ENCODE peak calls at places on chromosomes 4 and X, in five cellular contexts. One of them, this sample, is unnamed.

GRCh38 chr4:23728393-23728792 is 161.5 kb downstream of the PPARGC1A start:
- DNase-seq in mesendoderm: peak; percentile 92
- DNase-seq in H9: no peak
- DNase-seq in neuronal stem cell: no peak
- DNase-seq in IMR-90: peak; percentile 89
- DNase-seq in this sample: no peak

GRCh38 chr4:18197467-18197866 is 175.9 kb upstream of the LCORL start:
- DNase-seq in mesendoderm: no peak
- DNase-seq in H9: no peak
- DNase-seq in neuronal stem cell: no peak
- DNase-seq in IMR-90: no peak
- DNase-seq in this sample: no peak

GRCh38 chr4:96652821-96653220 is 812.9 kb downstream of the PDHA2 start:
- DNase-seq in mesendoderm: no peak
- DNase-seq in H9: no peak
- DNase-seq in neuronal stem cell: no peak
- DNase-seq in IMR-90: no peak
- DNase-seq in this sample: no peak

GRCh38 chr4:151193414-151193813 is 83.5 kb upstream of the PRSS48 start:
- DNase-seq in mesendoderm: no peak
- DNase-seq in H9: no peak
- DNase-seq in neuronal stem cell: no peak
- DNase-seq in IMR-90: no peak
- DNase-seq in this sample: no peak

GRCh38 chrX:123964155-123964554 is 2.6 kb downstream of the STAG2 start:
- DNase-seq in mesendoderm: peak; percentile 15
- DNase-seq in H9: no peak
- DNase-seq in neuronal stem cell: no peak
- DNase-seq in IMR-90: peak; percentile 43
- DNase-seq in this sample: no peak

GRCh38 chrX:47658301-47658683 is 688 bp downstream of the UXT start:
- DNase-seq in mesendoderm: no peak
- DNase-seq in H9: no peak
- DNase-seq in neuronal stem cell: no peak
- DNase-seq in IMR-90: no peak
- DNase-seq in this sample: no peak

GRCh38 chr4:137794779-137795178 is 262.5 kb upstream of the PCDH18 start:
- DNase-seq in mesendoderm: no peak
- DNase-seq in H9: no peak
- DNase-seq in neuronal stem cell: no peak
- DNase-seq in IMR-90: no peak
- DNase-seq in this sample: no peak

GRCh38 chr4:34035225-34035624 is 2209.1 kb downstream of the ARAP2 start:
- DNase-seq in mesendoderm: no peak
- DNase-seq in H9: no peak
- DNase-seq in neuronal stem cell: no peak
- DNase-seq in IMR-90: no peak
- DNase-seq in this sample: no peak

GRCh38 chr4:8699063-8699385 is 106.5 kb downstream of the CPZ start:
- DNase-seq in mesendoderm: no peak
- DNase-seq in H9: peak; percentile 12
- DNase-seq in neuronal stem cell: no peak
- DNase-seq in IMR-90: no peak
- DNase-seq in this sample: no peak

GRCh38 chrX:153933751-153934472 is 925 bp downstream of the NAA10 start:
- DNase-seq in mesendoderm: no peak
- DNase-seq in H9: no peak
- DNase-seq in neuronal stem cell: no peak
- DNase-seq in IMR-90: peak; percentile 56
- DNase-seq in this sample: no peak

GRCh38 chr4:94408549-94409374 is 43.0 kb upstream of the PDLIM5 start:
- DNase-seq in mesendoderm: peak; percentile 58
- DNase-seq in H9: no peak
- DNase-seq in neuronal stem cell: no peak
- DNase-seq in IMR-90: peak; percentile 51
- DNase-seq in this sample: no peak

GRCh38 chrX:153884136-153885076 is 1.6 kb downstream of the L1CAM start:
- DNase-seq in mesendoderm: no peak
- DNase-seq in H9: no peak
- DNase-seq in neuronal stem cell: no peak
- DNase-seq in IMR-90: no peak
- DNase-seq in this sample: no peak

GRCh38 chr4:89266128-89266527 is 41.5 kb downstream of the GPRIN3 start:
- DNase-seq in mesendoderm: no peak
- DNase-seq in H9: no peak
- DNase-seq in neuronal stem cell: no peak
- DNase-seq in IMR-90: no peak
- DNase-seq in this sample: no peak

GRCh38 chrX:39331062-39331704 is 529.9 kb downstream of the MID1IP1 start:
- DNase-seq in mesendoderm: no peak
- DNase-seq in H9: no peak
- DNase-seq in neuronal stem cell: no peak
- DNase-seq in IMR-90: no peak
- DNase-seq in this sample: no peak

GRCh38 chr4:8727546-8728510 is 135.3 kb downstream of the CPZ start:
- DNase-seq in mesendoderm: no peak
- DNase-seq in H9: peak; percentile 22
- DNase-seq in neuronal stem cell: no peak
- DNase-seq in IMR-90: no peak
- DNase-seq in this sample: peak; percentile 41

GRCh38 chrX:3345281-3346081 is 971 bp downstream of the MXRA5 start:
- DNase-seq in mesendoderm: peak; percentile 78
- DNase-seq in H9: peak; percentile 61
- DNase-seq in neuronal stem cell: peak; percentile 23
- DNase-seq in IMR-90: no peak
- DNase-seq in this sample: peak; percentile 60

GRCh38 chr4:48483006-48483776 is at the start of gene SLC10A4:
- DNase-seq in mesendoderm: peak; percentile 56
- DNase-seq in H9: peak; percentile 63
- DNase-seq in neuronal stem cell: peak; percentile 40
- DNase-seq in IMR-90: no peak
- DNase-seq in this sample: peak; percentile 72

GRCh38 chrX:148661035-148661434 is 160.6 kb downstream of the AFF2 start:
- DNase-seq in mesendoderm: no peak
- DNase-seq in H9: no peak
- DNase-seq in neuronal stem cell: no peak
- DNase-seq in IMR-90: no peak
- DNase-seq in this sample: no peak

GRCh38 chr4:38125816-38126215 is 165.6 kb downstream of the PTTG2 start:
- DNase-seq in mesendoderm: no peak
- DNase-seq in H9: no peak
- DNase-seq in neuronal stem cell: no peak
- DNase-seq in IMR-90: peak; percentile 60
- DNase-seq in this sample: no peak

GRCh38 chr4:6198278-6198677 is 2.1 kb downstream of the JAKMIP1 start:
- DNase-seq in mesendoderm: peak; percentile 40
- DNase-seq in H9: no peak
- DNase-seq in neuronal stem cell: no peak
- DNase-seq in IMR-90: no peak
- DNase-seq in this sample: no peak

GRCh38 chr4:67539830-67540229 is 5.5 kb downstream of the CENPC start:
- DNase-seq in mesendoderm: no peak
- DNase-seq in H9: no peak
- DNase-seq in neuronal stem cell: no peak
- DNase-seq in IMR-90: no peak
- DNase-seq in this sample: no peak
- H3K23ac ChIP-seq in mesendoderm: no peak overlapping the region
- H3K23ac ChIP-seq in H9: no peak overlapping the region
- H3K23ac ChIP-seq in neuronal stem cell: no peak overlapping the region
- H3K23ac ChIP-seq in IMR-90: no peak overlapping the region
- H3K23ac ChIP-seq in this sample: no peak overlapping the region

DNA sequence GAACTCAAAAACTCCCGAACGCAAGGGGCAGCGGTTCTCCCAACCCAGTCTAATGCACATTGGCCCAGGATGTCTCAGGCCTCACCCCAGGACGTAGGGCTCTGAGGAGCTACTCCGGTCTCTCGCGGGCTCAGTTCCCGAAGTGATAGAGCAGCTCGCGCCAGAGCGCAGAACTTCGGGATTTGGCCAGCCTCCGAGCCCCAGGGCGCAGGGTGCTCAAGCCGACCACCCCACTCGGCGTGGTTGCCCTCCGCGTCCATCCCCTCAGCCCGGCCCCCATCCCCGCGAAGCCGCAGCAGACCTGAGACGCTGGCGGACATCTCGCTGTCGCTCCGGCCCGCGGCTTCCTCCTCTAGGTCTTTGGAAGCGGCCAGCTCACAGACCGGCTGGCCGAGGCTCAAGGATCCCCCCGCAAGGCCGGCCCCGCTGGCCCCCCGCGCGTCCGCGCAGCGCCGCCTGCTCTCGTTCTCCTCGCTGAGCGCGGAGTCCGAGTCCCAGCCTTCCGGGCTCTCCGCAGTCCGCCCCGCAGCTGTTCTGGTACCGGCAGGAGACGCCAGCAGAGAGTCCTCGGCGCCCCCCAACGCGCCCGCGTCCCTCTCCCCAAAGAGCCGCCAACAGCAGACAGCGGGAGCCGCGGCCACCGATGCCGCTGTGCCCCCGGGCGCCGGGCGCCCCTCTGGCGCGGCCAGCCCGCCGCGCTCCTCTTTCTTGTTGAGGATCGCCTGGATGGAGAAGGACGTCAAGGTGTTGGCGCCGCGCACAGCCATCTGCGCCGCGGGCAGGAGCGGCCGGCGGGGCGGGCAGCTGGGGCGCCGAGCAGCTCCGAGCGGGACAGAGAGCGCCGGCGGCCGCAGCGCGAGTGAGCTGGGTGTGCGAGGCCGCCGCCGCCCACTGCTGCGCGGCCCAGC is at the start of gene NKX3-2:
- DNase-seq in mesendoderm: no peak
- DNase-seq in H9: no peak
- DNase-seq in neuronal stem cell: no peak
- DNase-seq in IMR-90: peak; percentile 20
- DNase-seq in this sample: peak; percentile 78
- H2BK15ac ChIP-seq in mesendoderm: no peak within 1 kb of the TSS
- H2BK15ac ChIP-seq in H9: no peak within 1 kb of the TSS
- H2BK15ac ChIP-seq in neuronal stem cell: no peak within 1 kb of the TSS
- H2BK15ac ChIP-seq in IMR-90: no peak within 1 kb of the TSS
- H2BK15ac ChIP-seq in this sample: no peak within 1 kb of the TSS

GRCh38 chr4:128061566-128062536 is 739 bp downstream of the LARP1B start:
- DNase-seq in mesendoderm: peak; percentile 86
- DNase-seq in H9: peak; percentile 76
- DNase-seq in neuronal stem cell: peak; percentile 52
- DNase-seq in IMR-90: peak; percentile 15
- DNase-seq in this sample: no peak
- H3K23ac ChIP-seq in mesendoderm: peak overlapping the region; percentile 24
- H3K23ac ChIP-seq in H9: no peak overlapping the region
- H3K23ac ChIP-seq in neuronal stem cell: peak overlapping the region; percentile 99
- H3K23ac ChIP-seq in IMR-90: peak overlapping the region; percentile 95
- H3K23ac ChIP-seq in this sample: no peak overlapping the region

DNA sequence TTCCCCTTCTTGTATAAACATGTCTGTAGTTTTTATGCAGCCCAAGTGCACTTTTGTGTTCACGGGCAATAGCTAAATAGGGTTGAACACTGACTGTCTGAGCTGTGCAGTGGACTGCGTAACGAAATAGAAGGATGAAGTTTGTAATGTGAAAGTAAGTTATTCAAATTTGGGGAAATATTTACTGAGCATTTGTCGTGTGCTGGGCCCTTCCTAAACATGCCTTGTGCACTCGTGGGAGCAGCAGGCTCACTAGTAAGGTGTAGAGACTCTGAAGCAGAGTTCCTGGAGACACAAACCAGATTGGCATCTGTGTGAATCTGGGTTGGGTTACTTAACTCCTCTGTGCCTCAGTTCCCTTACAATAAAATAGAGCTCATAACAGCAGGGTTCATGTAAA is 51.7 kb upstream of the C1QTNF7 start:
- DNase-seq in mesendoderm: no peak
- DNase-seq in H9: no peak
- DNase-seq in neuronal stem cell: no peak
- DNase-seq in IMR-90: no peak
- DNase-seq in this sample: no peak
- H2BK15ac ChIP-seq in mesendoderm: no peak overlapping the region
- H2BK15ac ChIP-seq in H9: no peak overlapping the region
- H2BK15ac ChIP-seq in neuronal stem cell: no peak overlapping the region
- H2BK15ac ChIP-seq in IMR-90: no peak overlapping the region
- H2BK15ac ChIP-seq in this sample: no peak overlapping the region

GRCh38 chr4:142021761-142022160 is 385.4 kb downstream of the IL15 start:
- DNase-seq in mesendoderm: no peak
- DNase-seq in H9: no peak
- DNase-seq in neuronal stem cell: no peak
- DNase-seq in IMR-90: no peak
- DNase-seq in this sample: no peak

GRCh38 chr4:142021181-142021580 is 384.8 kb downstream of the IL15 start:
- DNase-seq in mesendoderm: no peak
- DNase-seq in H9: no peak
- DNase-seq in neuronal stem cell: no peak
- DNase-seq in IMR-90: no peak
- DNase-seq in this sample: no peak

DNA sequence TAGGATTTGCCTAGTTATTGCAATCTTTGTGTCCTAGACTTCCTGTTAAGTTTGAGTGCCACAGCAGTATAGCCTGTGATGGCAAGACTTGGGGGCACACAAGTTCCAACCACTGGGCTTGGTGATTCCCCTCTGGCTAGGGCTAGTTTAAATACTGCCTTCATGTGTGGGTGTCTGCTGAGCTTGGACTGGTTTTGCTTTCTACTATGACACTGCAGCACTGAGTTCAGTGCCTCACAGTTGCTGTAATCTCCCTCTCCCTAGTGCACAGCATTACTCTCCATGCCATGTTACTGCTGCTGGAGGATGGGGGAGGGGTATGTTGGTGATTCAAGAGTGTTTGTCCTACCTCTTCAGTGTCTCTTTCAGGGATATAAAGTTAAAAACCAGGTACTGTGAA is 379.6 kb downstream of the IL15 start:
- DNase-seq in mesendoderm: no peak
- DNase-seq in H9: no peak
- DNase-seq in neuronal stem cell: no peak
- DNase-seq in IMR-90: peak; percentile 12
- DNase-seq in this sample: no peak
- H3K23ac ChIP-seq in mesendoderm: no peak overlapping the region
- H3K23ac ChIP-seq in H9: no peak overlapping the region
- H3K23ac ChIP-seq in neuronal stem cell: no peak overlapping the region
- H3K23ac ChIP-seq in IMR-90: no peak overlapping the region
- H3K23ac ChIP-seq in this sample: no peak overlapping the region